ENCODE peak calls at places on chromosomes 2 and 18, in seven cellular contexts. J is sigmoid colon, P is Peyer's patch, G is left ventricle myocardium inferior, I is aorta, V is esophagus squamous epithelium, Y is adrenal gland. K is an unnamed sample. For H3K4me1, H3K9me3 and H3K27me3, the result is how much of the 10 kb centered on the place peaks cover.

GRCh38 chr2:86072271-86072858 is 33.3 kb downstream of the POLR1A start:
- DNase-seq in G (peak), J (no peak), I (peak), V (no peak), Y (peak), P (peak), K (no peak)

GRCh38 chr18:9495465-9495864 is 20.2 kb downstream of the RALBP1 start:
- DNase-seq in P (no peak), G (no peak), I (no peak), Y (no peak), V (no peak), J (no peak), K (no peak)

GRCh38 chr18:58599106-58599505 is 29.8 kb downstream of the ALPK2 start:
- DNase-seq in J (no peak), P (no peak), V (no peak), Y (no peak), I (no peak), G (no peak), K (no peak)

GRCh38 chr2:227464356-227464755 is 7.6 kb upstream of the AGFG1 start:
- DNase-seq in G (no peak), V (no peak), P (no peak), Y (no peak), I (no peak), J (no peak), K (peak)

GRCh38 chr2:86491088-86491487 is 49.9 kb downstream of the KDM3A start:
- DNase-seq in P (no peak), G (no peak), Y (no peak), V (no peak), J (no peak), I (no peak), K (no peak)

GRCh38 chr2:214706986-214707385 is 102.5 kb downstream of the BARD1 start:
- DNase-seq in J (no peak), I (no peak), G (no peak), V (no peak), Y (peak), P (no peak), K (no peak)

GRCh38 chr2:165582409-165582808 is 112.9 kb downstream of the CSRNP3 start:
- DNase-seq in J (no peak), V (no peak), G (no peak), P (no peak), I (peak), Y (peak), K (no peak)

GRCh38 chr2:74119324-74119723 is 28.4 kb downstream of the BOLA3 start:
- DNase-seq in J (no peak), P (no peak), G (no peak), I (no peak), V (no peak), Y (no peak), K (no peak)

GRCh38 chr2:205708231-205708631 is 25.9 kb downstream of the NRP2 start:
- DNase-seq in I (peak), P (no peak), G (no peak), Y (peak), V (no peak), J (peak), K (no peak)

GRCh38 chr2:138507267-138507666 is 5.7 kb downstream of the SPOPL start:
- DNase-seq in V (no peak), I (no peak), G (no peak), P (no peak), Y (no peak), J (no peak), K (no peak)

GRCh38 chr2:205682239-205683021 is at the start of gene NRP2:
- DNase-seq in J (peak), V (no peak), G (peak), P (peak), Y (peak), I (peak), K (no peak)

GRCh38 chr2:23122681-23123080 is 262.3 kb upstream of the KLHL29 start:
- DNase-seq in Y (no peak), P (peak), J (no peak), V (no peak), G (no peak), I (no peak), K (no peak)

GRCh38 chr2:149058936-149059335 is 20.4 kb downstream of the LYPD6B start:
- DNase-seq in I (no peak), J (no peak), P (no peak), V (no peak), G (no peak), Y (no peak), K (no peak)

GRCh38 chr18:361941-362913 is 94.4 kb upstream of the THOC1 start:
- DNase-seq in V (no peak), Y (no peak), I (peak), P (peak), J (peak), G (no peak), K (no peak)

GRCh38 chr2:63819765-63820717 is 21.7 kb upstream of the UGP2 start:
- DNase-seq in I (no peak), J (peak), Y (no peak), G (peak), V (no peak), P (peak), K (no peak)

GRCh38 chr2:195596840-195597239 is 60.2 kb upstream of the SLC39A10 start:
- DNase-seq in P (no peak), Y (no peak), G (no peak), J (no peak), V (no peak), I (no peak), K (no peak)

GRCh38 chr2:190121971-190122370 is 59.4 kb upstream of the MSTN start:
- DNase-seq in I (no peak), V (no peak), G (no peak), P (no peak), Y (no peak), J (no peak), K (peak)

GRCh38 chr2:67993329-67993728 is 69.5 kb downstream of the C1D start:
- DNase-seq in V (no peak), I (no peak), Y (no peak), G (no peak), J (no peak), P (no peak), K (no peak)

GRCh38 chr2:200172944-200173481 is 133.5 kb upstream of the SPATS2L start:
- DNase-seq in G (no peak), Y (no peak), I (no peak), V (no peak), P (no peak), J (no peak), K (no peak)

GRCh38 chr2:200174433-200175216 is 131.9 kb upstream of the SPATS2L start:
- DNase-seq in I (no peak), J (no peak), Y (no peak), G (no peak), P (no peak), V (no peak), K (no peak)

GRCh38 chr2:200172521-200172920 is 134.0 kb upstream of the SPATS2L start:
- DNase-seq in J (no peak), G (no peak), P (no peak), I (no peak), Y (no peak), V (no peak), K (no peak)

GRCh38 chr2:200171761-200172482 is 134.6 kb upstream of the SPATS2L start:
- DNase-seq in V (no peak), P (no peak), Y (no peak), G (no peak), I (no peak), J (no peak), K (no peak)

GRCh38 chr2:200173691-200174090 is 132.8 kb upstream of the SPATS2L start:
- DNase-seq in J (no peak), Y (no peak), V (no peak), I (no peak), P (no peak), G (no peak), K (no peak)
- H3K4me1 ChIP-seq in J (under half), Y (under half), V (under half), I (under half), P (under half), G (under half), K (under half)

GRCh38 chr18:78770149-78771139 is 209.2 kb upstream of the SALL3 start:
- DNase-seq in G (no peak), P (peak), V (no peak), J (peak), I (no peak), Y (no peak), K (no peak)

GRCh38 chr18:78767648-78768071 is 212.0 kb upstream of the SALL3 start:
- DNase-seq in J (peak), Y (no peak), G (no peak), P (no peak), I (no peak), V (no peak), K (no peak)

GRCh38 chr18:78768221-78768620 is 211.4 kb upstream of the SALL3 start:
- DNase-seq in J (peak), P (peak), V (no peak), I (no peak), G (no peak), Y (no peak), K (no peak)

GRCh38 chr18:78769502-78770113 is 210.0 kb upstream of the SALL3 start:
- DNase-seq in V (no peak), G (no peak), I (no peak), Y (no peak), J (peak), P (peak), K (no peak)

DNA sequence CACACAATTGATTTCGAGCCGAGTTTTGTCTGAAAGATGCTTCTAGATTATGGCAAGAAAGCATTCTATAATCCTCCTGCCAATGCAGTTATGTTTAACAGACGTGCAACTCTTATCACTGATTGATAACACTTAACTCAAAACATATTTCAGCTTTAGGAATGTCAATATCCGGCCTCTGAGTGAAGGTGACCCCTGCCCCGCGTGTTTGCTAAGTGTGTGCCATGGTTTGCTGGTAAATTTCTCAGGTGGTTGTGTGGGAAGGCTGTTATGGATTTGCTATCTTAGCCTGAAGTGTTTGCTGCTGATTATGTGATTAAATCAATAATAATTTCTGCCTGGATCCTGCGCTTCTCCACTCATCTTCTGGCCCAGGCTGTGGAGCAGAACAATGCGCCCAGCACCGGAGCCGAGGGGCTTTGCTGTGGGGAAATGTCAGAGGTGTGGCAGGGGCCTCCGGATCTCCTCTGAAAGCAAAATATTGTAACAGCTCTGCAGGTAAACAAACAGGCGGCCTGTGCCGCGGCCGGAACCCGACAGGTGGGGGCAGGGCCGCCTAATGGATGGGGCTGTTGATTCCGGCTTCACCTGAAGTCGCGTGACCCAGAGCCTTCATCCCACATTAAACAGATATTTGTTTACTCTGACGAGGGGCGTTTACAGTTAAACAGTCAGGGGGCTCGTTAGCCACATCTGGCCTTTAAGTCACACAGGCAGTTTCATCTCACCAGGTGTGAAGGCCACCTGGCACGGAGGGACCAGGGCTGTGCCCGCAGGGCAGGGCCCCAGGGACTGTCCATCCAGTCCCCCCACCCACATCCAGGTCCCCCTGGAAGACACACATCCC is 210.7 kb upstream of the SALL3 start:
- DNase-seq in Y (no peak), V (no peak), G (no peak), J (no peak), I (no peak), P (no peak), K (no peak)
- H3K9me3 ChIP-seq in Y (under half), V (under half), G (under half), J (under half), I (under half), P (under half), K (under half)

GRCh38 chr2:30629866-30630265 is 177.4 kb downstream of the CAPN13 start:
- DNase-seq in P (no peak), J (no peak), G (no peak), Y (no peak), I (no peak), V (no peak), K (no peak)
- H3K27me3 ChIP-seq in P (under half), J (under half), G (under half), Y (under half), I (under half), V (under half), K (under half)

GRCh38 chr2:62665446-62665845 is 40.1 kb upstream of the EHBP1 start:
- DNase-seq in Y (no peak), V (no peak), J (no peak), P (no peak), G (no peak), I (no peak), K (no peak)
- H3K4me1 ChIP-seq in Y (under half), V (under half), J (half or more), P (under half), G (under half), I (under half), K (under half)

DNA sequence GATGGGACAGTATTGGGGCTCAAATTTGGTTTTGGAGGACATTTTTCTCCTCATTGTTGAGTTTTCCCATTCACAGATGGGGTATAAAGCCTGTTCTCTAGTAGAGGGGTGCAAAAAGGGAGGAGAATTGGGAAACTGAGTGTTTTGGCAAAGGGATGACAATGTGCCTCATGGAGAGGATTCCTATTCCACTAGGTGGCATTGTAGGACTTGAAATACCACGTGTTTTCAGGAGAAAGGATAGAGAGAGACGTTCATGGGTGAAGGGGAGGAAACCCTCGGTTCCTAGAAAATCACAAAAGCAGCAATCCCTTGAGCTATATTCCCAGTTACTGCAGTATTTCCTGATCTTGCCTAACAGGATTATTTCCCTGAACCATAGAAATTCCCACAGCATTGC is 113.7 kb upstream of the SRD5A2 start:
- DNase-seq in P (no peak), J (no peak), I (no peak), V (no peak), G (no peak), Y (no peak), K (no peak)
- H3K9me3 ChIP-seq in P (under half), J (under half), I (under half), V (half or more), G (half or more), Y (under half), K (half or more)

DNA sequence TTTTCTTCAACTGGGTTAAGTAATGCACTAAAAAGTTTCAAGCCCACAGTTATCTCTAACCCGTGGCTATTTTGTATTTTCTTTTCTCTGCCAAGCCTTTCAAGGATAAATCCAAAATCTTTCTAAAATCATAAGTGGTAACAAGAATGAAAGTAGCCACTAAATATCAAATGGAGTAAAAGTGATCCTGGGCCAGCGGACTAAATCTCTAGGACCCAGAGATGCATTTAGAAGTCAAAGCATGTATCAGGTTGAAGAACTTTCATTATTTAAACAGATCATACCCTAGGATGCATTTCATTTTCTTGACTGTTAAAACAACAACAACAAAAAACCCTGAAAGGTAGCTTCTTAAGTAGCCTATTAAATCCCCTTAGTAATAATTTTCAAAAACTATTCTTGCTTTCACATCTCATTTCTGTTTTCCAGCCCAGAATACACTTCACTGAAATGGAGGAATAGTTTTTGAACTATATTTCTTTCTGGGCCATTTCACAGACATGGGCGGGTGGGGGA is 4.8 kb upstream of the POU3F3 start:
- DNase-seq in G (no peak), P (no peak), I (no peak), J (no peak), V (no peak), Y (no peak), K (no peak)
- H3K27me3 ChIP-seq in G (half or more), P (under half), I (under half), J (half or more), V (half or more), Y (half or more), K (under half)

DNA sequence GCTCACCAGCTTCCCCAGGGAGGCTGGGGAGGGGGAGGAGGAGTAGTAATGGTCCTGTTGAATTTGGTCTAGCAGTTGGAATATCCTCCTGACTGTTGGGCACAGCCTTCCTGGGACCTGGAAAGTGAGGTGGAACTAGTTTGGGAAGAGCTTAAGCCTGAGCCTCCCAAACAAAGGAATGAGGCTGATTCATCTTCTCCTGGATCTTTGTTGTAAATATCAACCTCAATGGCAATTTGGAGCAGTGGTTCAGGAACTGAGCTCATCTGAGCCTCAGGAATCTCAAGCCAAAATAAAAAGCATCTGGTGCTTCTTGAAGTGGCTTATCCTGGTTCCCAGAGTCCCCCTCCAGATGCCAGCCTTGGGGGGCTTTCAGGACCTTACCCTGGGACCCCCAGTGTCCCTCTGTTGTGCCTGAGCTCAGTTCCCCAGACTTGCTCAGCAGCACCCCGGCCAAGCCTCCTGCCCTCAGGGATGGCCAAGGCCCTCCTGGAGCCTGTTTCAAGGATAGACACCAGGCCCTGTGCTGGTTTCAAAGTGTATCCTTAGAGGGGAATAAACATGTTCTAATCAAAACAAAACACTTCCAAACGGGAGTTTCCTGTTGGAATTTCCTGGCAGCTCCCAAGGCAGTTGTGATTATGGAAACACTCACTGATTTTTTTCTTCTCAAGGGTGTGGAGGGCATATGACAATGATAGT is 112.6 kb downstream of the DDX1 start:
- DNase-seq in J (no peak), V (no peak), P (no peak), G (no peak), I (no peak), Y (no peak), K (no peak)
- H3K4me1 ChIP-seq in J (under half), V (under half), P (under half), G (under half), I (under half), Y (under half), K (under half)

K was measured in CD4-positive, CD25-positive, alpha-beta regulatory T cell.